ENCODE peak calls at places on chromosomes 11 and 22, in eight cellular contexts. One of them, this sample, is unnamed.

GRCh38 chr11:67416416-67417335 is 1.2 kb downstream of the CARNS1 start:
- DNase-seq in prostate gland: peak
- DNase-seq in right lobe of liver: no peak
- DNase-seq in IMR-90: no peak
- DNase-seq in left ventricle myocardium inferior: no peak
- DNase-seq in lower leg skin: no peak
- DNase-seq in foreskin fibroblast: peak
- DNase-seq in endodermal cell: no peak
- DNase-seq in this sample: peak

GRCh38 chr11:7603031-7603781 is 70.1 kb downstream of the CYB5R2 start:
- DNase-seq in prostate gland: no peak
- DNase-seq in right lobe of liver: no peak
- DNase-seq in IMR-90: peak
- DNase-seq in left ventricle myocardium inferior: no peak
- DNase-seq in lower leg skin: no peak
- DNase-seq in foreskin fibroblast: peak
- DNase-seq in endodermal cell: no peak
- DNase-seq in this sample: no peak

GRCh38 chr22:25566812-25567211 is 2.3 kb downstream of the GRK3 start:
- DNase-seq in prostate gland: no peak
- DNase-seq in right lobe of liver: no peak
- DNase-seq in IMR-90: no peak
- DNase-seq in left ventricle myocardium inferior: no peak
- DNase-seq in lower leg skin: no peak
- DNase-seq in foreskin fibroblast: no peak
- DNase-seq in endodermal cell: no peak
- DNase-seq in this sample: no peak

GRCh38 chr22:16800358-16800757 is 24.9 kb downstream of the XKR3 start:
- DNase-seq in prostate gland: no peak
- DNase-seq in right lobe of liver: no peak
- DNase-seq in IMR-90: no peak
- DNase-seq in left ventricle myocardium inferior: no peak
- DNase-seq in lower leg skin: no peak
- DNase-seq in foreskin fibroblast: no peak
- DNase-seq in endodermal cell: no peak
- DNase-seq in this sample: no peak

GRCh38 chr11:86978756-86979608 is 23.8 kb upstream of the FZD4 start:
- DNase-seq in prostate gland: no peak
- DNase-seq in right lobe of liver: no peak
- DNase-seq in IMR-90: peak
- DNase-seq in left ventricle myocardium inferior: no peak
- DNase-seq in lower leg skin: no peak
- DNase-seq in foreskin fibroblast: peak
- DNase-seq in endodermal cell: no peak
- DNase-seq in this sample: peak

GRCh38 chr11:125514336-125515101 is 18.5 kb upstream of the FEZ1 start:
- DNase-seq in prostate gland: no peak
- DNase-seq in right lobe of liver: no peak
- DNase-seq in IMR-90: peak
- DNase-seq in left ventricle myocardium inferior: no peak
- DNase-seq in lower leg skin: no peak
- DNase-seq in foreskin fibroblast: no peak
- DNase-seq in endodermal cell: no peak
- DNase-seq in this sample: peak

GRCh38 chr11:65116370-65117205 is 913 bp downstream of the ZNHIT2 start:
- DNase-seq in prostate gland: no peak
- DNase-seq in right lobe of liver: peak
- DNase-seq in IMR-90: peak
- DNase-seq in left ventricle myocardium inferior: no peak
- DNase-seq in lower leg skin: no peak
- DNase-seq in foreskin fibroblast: peak
- DNase-seq in endodermal cell: peak
- DNase-seq in this sample: peak

GRCh38 chr11:26227311-26227710 is 104.6 kb upstream of the ANO3 start:
- DNase-seq in prostate gland: no peak
- DNase-seq in right lobe of liver: no peak
- DNase-seq in IMR-90: peak
- DNase-seq in left ventricle myocardium inferior: no peak
- DNase-seq in lower leg skin: no peak
- DNase-seq in foreskin fibroblast: peak
- DNase-seq in endodermal cell: no peak
- DNase-seq in this sample: peak

GRCh38 chr11:66238786-66239413 is 29.5 kb upstream of the RAB1B start:
- DNase-seq in prostate gland: no peak
- DNase-seq in right lobe of liver: no peak
- DNase-seq in IMR-90: no peak
- DNase-seq in left ventricle myocardium inferior: no peak
- DNase-seq in lower leg skin: no peak
- DNase-seq in foreskin fibroblast: no peak
- DNase-seq in endodermal cell: no peak
- DNase-seq in this sample: no peak

GRCh38 chr11:66316849-66317251 is at the start of gene CD248:
- DNase-seq in prostate gland: no peak
- DNase-seq in right lobe of liver: no peak
- DNase-seq in IMR-90: peak
- DNase-seq in left ventricle myocardium inferior: peak
- DNase-seq in lower leg skin: peak
- DNase-seq in foreskin fibroblast: peak
- DNase-seq in endodermal cell: peak
- DNase-seq in this sample: no peak

GRCh38 chr22:45129703-45130524 is 33.8 kb upstream of the NUP50 start:
- DNase-seq in prostate gland: no peak
- DNase-seq in right lobe of liver: no peak
- DNase-seq in IMR-90: no peak
- DNase-seq in left ventricle myocardium inferior: no peak
- DNase-seq in lower leg skin: no peak
- DNase-seq in foreskin fibroblast: no peak
- DNase-seq in endodermal cell: no peak
- DNase-seq in this sample: peak

GRCh38 chr11:108253176-108253575 is 30.3 kb downstream of the ATM start:
- DNase-seq in prostate gland: no peak
- DNase-seq in right lobe of liver: no peak
- DNase-seq in IMR-90: peak
- DNase-seq in left ventricle myocardium inferior: no peak
- DNase-seq in lower leg skin: no peak
- DNase-seq in foreskin fibroblast: peak
- DNase-seq in endodermal cell: no peak
- DNase-seq in this sample: peak

GRCh38 chr22:24112188-24112587 is 69.1 kb upstream of the SUSD2 start:
- DNase-seq in prostate gland: no peak
- DNase-seq in right lobe of liver: no peak
- DNase-seq in IMR-90: peak
- DNase-seq in left ventricle myocardium inferior: no peak
- DNase-seq in lower leg skin: no peak
- DNase-seq in foreskin fibroblast: no peak
- DNase-seq in endodermal cell: no peak
- DNase-seq in this sample: peak

GRCh38 chr11:102147632-102148031 is 37.4 kb downstream of the YAP1 start:
- DNase-seq in prostate gland: no peak
- DNase-seq in right lobe of liver: no peak
- DNase-seq in IMR-90: no peak
- DNase-seq in left ventricle myocardium inferior: no peak
- DNase-seq in lower leg skin: no peak
- DNase-seq in foreskin fibroblast: no peak
- DNase-seq in endodermal cell: no peak
- DNase-seq in this sample: no peak

GRCh38 chr22:49756656-49757055 is 71.0 kb downstream of the BRD1 start:
- DNase-seq in prostate gland: no peak
- DNase-seq in right lobe of liver: no peak
- DNase-seq in IMR-90: no peak
- DNase-seq in left ventricle myocardium inferior: peak
- DNase-seq in lower leg skin: peak
- DNase-seq in foreskin fibroblast: no peak
- DNase-seq in endodermal cell: no peak
- DNase-seq in this sample: no peak

GRCh38 chr11:66694056-66694410 is 16.3 kb upstream of the RBM4B start:
- DNase-seq in prostate gland: no peak
- DNase-seq in right lobe of liver: no peak
- DNase-seq in IMR-90: no peak
- DNase-seq in left ventricle myocardium inferior: no peak
- DNase-seq in lower leg skin: no peak
- DNase-seq in foreskin fibroblast: no peak
- DNase-seq in endodermal cell: no peak
- DNase-seq in this sample: no peak

GRCh38 chr22:36753120-36753802 is 22.7 kb downstream of the IFT27 start:
- DNase-seq in prostate gland: no peak
- DNase-seq in right lobe of liver: no peak
- DNase-seq in IMR-90: no peak
- DNase-seq in left ventricle myocardium inferior: no peak
- DNase-seq in lower leg skin: peak
- DNase-seq in foreskin fibroblast: no peak
- DNase-seq in endodermal cell: peak
- DNase-seq in this sample: peak

GRCh38 chr22:36753916-36754315 is 22.0 kb downstream of the IFT27 start:
- DNase-seq in prostate gland: no peak
- DNase-seq in right lobe of liver: no peak
- DNase-seq in IMR-90: no peak
- DNase-seq in left ventricle myocardium inferior: no peak
- DNase-seq in lower leg skin: peak
- DNase-seq in foreskin fibroblast: no peak
- DNase-seq in endodermal cell: peak
- DNase-seq in this sample: no peak

GRCh38 chr22:36756031-36756430 is 19.9 kb downstream of the IFT27 start:
- DNase-seq in prostate gland: no peak
- DNase-seq in right lobe of liver: no peak
- DNase-seq in IMR-90: no peak
- DNase-seq in left ventricle myocardium inferior: no peak
- DNase-seq in lower leg skin: peak
- DNase-seq in foreskin fibroblast: no peak
- DNase-seq in endodermal cell: peak
- DNase-seq in this sample: no peak

GRCh38 chr22:36756746-36757607 is 18.9 kb downstream of the IFT27 start:
- DNase-seq in prostate gland: no peak
- DNase-seq in right lobe of liver: no peak
- DNase-seq in IMR-90: no peak
- DNase-seq in left ventricle myocardium inferior: no peak
- DNase-seq in lower leg skin: peak
- DNase-seq in foreskin fibroblast: no peak
- DNase-seq in endodermal cell: peak
- DNase-seq in this sample: no peak

DNA sequence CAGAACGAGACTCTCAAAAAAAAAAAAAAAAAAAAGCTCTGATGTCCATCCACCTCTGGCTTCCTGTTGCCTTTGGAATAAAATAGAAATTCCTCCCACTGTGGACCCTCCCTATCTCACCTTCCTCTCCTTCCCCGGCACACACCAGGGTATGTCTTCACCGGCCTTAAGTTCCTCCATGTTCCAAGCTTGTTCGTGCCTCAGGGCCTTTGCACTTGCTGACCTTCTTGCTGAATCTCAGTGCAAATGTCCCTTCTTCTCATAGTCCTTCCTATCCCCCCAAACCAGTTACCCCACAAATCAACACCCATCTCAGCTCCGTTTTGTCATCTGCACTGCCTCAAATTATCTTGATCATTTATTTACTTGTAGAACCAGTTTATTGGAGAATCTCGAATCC is 20.6 kb downstream of the IFT27 start:
- DNase-seq in prostate gland: no peak
- DNase-seq in right lobe of liver: no peak
- DNase-seq in IMR-90: no peak
- DNase-seq in left ventricle myocardium inferior: no peak
- DNase-seq in lower leg skin: peak
- DNase-seq in foreskin fibroblast: no peak
- DNase-seq in endodermal cell: peak
- DNase-seq in this sample: no peak
- TF ChIP-seq CTCF in prostate gland: no peak
- TF ChIP-seq CTCF in right lobe of liver: no peak
- TF ChIP-seq CTCF in IMR-90: no peak
- TF ChIP-seq CTCF in left ventricle myocardium inferior: no peak
- TF ChIP-seq CTCF in lower leg skin: no peak
- TF ChIP-seq CTCF in foreskin fibroblast: no peak
- TF ChIP-seq CTCF in endodermal cell: no peak
- TF ChIP-seq CTCF in this sample: no peak

GRCh38 chr11:104968856-104969776 is 742 bp upstream of the CASP4 start:
- DNase-seq in prostate gland: peak
- DNase-seq in right lobe of liver: peak
- DNase-seq in IMR-90: peak
- DNase-seq in left ventricle myocardium inferior: peak
- DNase-seq in lower leg skin: peak
- DNase-seq in foreskin fibroblast: no peak
- DNase-seq in endodermal cell: peak
- DNase-seq in this sample: no peak
- H3K4me3 ChIP-seq in prostate gland: peak
- H3K4me3 ChIP-seq in right lobe of liver: peak
- H3K4me3 ChIP-seq in IMR-90: peak
- H3K4me3 ChIP-seq in left ventricle myocardium inferior: peak
- H3K4me3 ChIP-seq in lower leg skin: no peak
- H3K4me3 ChIP-seq in foreskin fibroblast: peak
- H3K4me3 ChIP-seq in endodermal cell: no peak
- H3K4me3 ChIP-seq in this sample: peak

GRCh38 chr11:3866206-3866605 is 10.7 kb downstream of the STIM1 start:
- DNase-seq in prostate gland: no peak
- DNase-seq in right lobe of liver: peak
- DNase-seq in IMR-90: no peak
- DNase-seq in left ventricle myocardium inferior: peak
- DNase-seq in lower leg skin: no peak
- DNase-seq in foreskin fibroblast: no peak
- DNase-seq in endodermal cell: no peak
- DNase-seq in this sample: no peak
- TF ChIP-seq CTCF in prostate gland: no peak
- TF ChIP-seq CTCF in right lobe of liver: peak
- TF ChIP-seq CTCF in IMR-90: no peak
- TF ChIP-seq CTCF in left ventricle myocardium inferior: peak
- TF ChIP-seq CTCF in lower leg skin: no peak
- TF ChIP-seq CTCF in foreskin fibroblast: no peak
- TF ChIP-seq CTCF in endodermal cell: peak
- TF ChIP-seq CTCF in this sample: no peak

GRCh38 chr11:45503311-45503710 is 162.1 kb downstream of the CHST1 start:
- DNase-seq in prostate gland: no peak
- DNase-seq in right lobe of liver: no peak
- DNase-seq in IMR-90: no peak
- DNase-seq in left ventricle myocardium inferior: no peak
- DNase-seq in lower leg skin: no peak
- DNase-seq in foreskin fibroblast: no peak
- DNase-seq in endodermal cell: no peak
- DNase-seq in this sample: no peak

GRCh38 chr11:45501980-45502545 is 163.4 kb downstream of the CHST1 start:
- DNase-seq in prostate gland: no peak
- DNase-seq in right lobe of liver: no peak
- DNase-seq in IMR-90: no peak
- DNase-seq in left ventricle myocardium inferior: no peak
- DNase-seq in lower leg skin: peak
- DNase-seq in foreskin fibroblast: no peak
- DNase-seq in endodermal cell: peak
- DNase-seq in this sample: no peak

GRCh38 chr11:45501277-45501979 is 164.0 kb downstream of the CHST1 start:
- DNase-seq in prostate gland: no peak
- DNase-seq in right lobe of liver: no peak
- DNase-seq in IMR-90: no peak
- DNase-seq in left ventricle myocardium inferior: no peak
- DNase-seq in lower leg skin: peak
- DNase-seq in foreskin fibroblast: no peak
- DNase-seq in endodermal cell: peak
- DNase-seq in this sample: no peak

DNA sequence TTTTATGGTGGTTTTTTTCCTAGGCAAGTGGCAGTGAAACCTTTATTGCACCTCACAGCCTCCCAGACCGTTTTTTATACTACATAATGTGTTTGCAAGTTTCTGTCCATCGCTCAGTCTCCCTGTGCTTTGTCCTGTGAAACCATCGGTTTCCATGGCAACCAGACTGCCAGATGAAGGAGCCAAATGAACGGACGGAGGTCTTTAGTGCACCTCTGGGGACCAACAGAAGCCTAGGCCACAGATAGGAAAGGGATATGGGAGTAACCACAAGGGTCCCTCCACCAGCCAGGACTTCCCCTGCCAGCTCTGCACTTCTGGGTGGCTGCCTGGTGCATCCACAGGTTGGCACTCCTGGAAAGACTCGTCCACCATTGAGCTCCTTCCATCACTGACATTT is 165.0 kb downstream of the CHST1 start:
- DNase-seq in prostate gland: no peak
- DNase-seq in right lobe of liver: no peak
- DNase-seq in IMR-90: no peak
- DNase-seq in left ventricle myocardium inferior: no peak
- DNase-seq in lower leg skin: peak
- DNase-seq in foreskin fibroblast: no peak
- DNase-seq in endodermal cell: peak
- DNase-seq in this sample: no peak
- H3K4me3 ChIP-seq in prostate gland: no peak
- H3K4me3 ChIP-seq in right lobe of liver: no peak
- H3K4me3 ChIP-seq in IMR-90: no peak
- H3K4me3 ChIP-seq in left ventricle myocardium inferior: no peak
- H3K4me3 ChIP-seq in lower leg skin: no peak
- H3K4me3 ChIP-seq in foreskin fibroblast: no peak
- H3K4me3 ChIP-seq in endodermal cell: no peak
- H3K4me3 ChIP-seq in this sample: no peak